ENCODE peak calls at places on chromosome 10, in six cellular contexts. F is LNCaP clone FGC, B is HCT116, Q is BE2C, W is PC-9, H is brain microvascular endothelial cell. D is an unnamed sample.

GRCh38 chr10:91634246-91634645 is 1.4 kb upstream of the PPP1R3C start:
- DNase-seq in F (no peak), B (no peak), Q (no peak), W (no peak), H (no peak), D (no peak)

GRCh38 chr10:99854860-99855259 is 72.4 kb downstream of the ABCC2 start:
- DNase-seq in F (peak; percentile 31), B (peak; percentile 51), Q (peak; percentile 25), W (no peak), H (peak; percentile 81), D (no peak)

GRCh38 chr10:80684217-80684616 is 146.5 kb downstream of the SH2D4B start:
- DNase-seq in F (peak; percentile 40), B (peak; percentile 70), Q (no peak), W (no peak), H (peak; percentile 2), D (peak; percentile 7)

GRCh38 chr10:69916133-69916532 is 114.4 kb downstream of the COL13A1 start:
- DNase-seq in F (no peak), B (no peak), Q (no peak), W (no peak), H (no peak), D (no peak)

GRCh38 chr10:86597306-86597705 is 57.0 kb upstream of the OPN4 start:
- DNase-seq in F (no peak), B (no peak), Q (no peak), W (no peak), H (no peak), D (no peak)

GRCh38 chr10:117137911-117138642 is at the start of gene VAX1:
- DNase-seq in F (no peak), B (no peak), Q (no peak), W (no peak), H (no peak), D (no peak)

GRCh38 chr10:23198940-23199767 is 7.0 kb downstream of the PTF1A start:
- DNase-seq in F (no peak), B (no peak), Q (no peak), W (no peak), H (no peak), D (no peak)

GRCh38 chr10:92267343-92267742 is 23.5 kb downstream of the CPEB3 start:
- DNase-seq in F (no peak), B (no peak), Q (no peak), W (no peak), H (no peak), D (no peak)

GRCh38 chr10:52955337-52955736 is 182.8 kb upstream of the MBL2 start:
- DNase-seq in F (no peak), B (no peak), Q (no peak), W (no peak), H (no peak), D (no peak)

DNA sequence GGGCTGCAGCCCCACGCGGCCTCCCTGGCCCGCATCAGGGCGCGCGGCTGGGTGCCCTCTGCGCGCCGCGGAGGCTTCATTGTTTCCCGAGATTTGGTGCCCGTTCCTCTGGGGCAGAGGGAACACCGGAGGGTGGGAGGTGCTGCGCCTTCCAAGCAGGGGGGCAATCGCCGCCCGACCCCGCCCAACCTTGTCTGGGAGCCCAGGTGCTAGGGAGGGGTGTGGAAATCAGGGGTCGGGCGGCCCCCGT is 1.0 kb upstream of the NRP1 start:
- DNase-seq in F (no peak), B (no peak), Q (no peak), W (no peak), H (no peak), D (no peak)
- H3K4me3 ChIP-seq in F (peak overlapping the region; percentile 82), B (peak overlapping the region; percentile 67), Q (peak overlapping the region; percentile 90), W (peak overlapping the region; percentile 92), H (peak overlapping the region; percentile 89), D (peak overlapping the region; percentile 97)

GRCh38 chr10:95183451-95184230 is 10.4 kb upstream of the ACSM6 start:
- DNase-seq in F (peak; percentile 35), B (peak; percentile 73), Q (peak; percentile 89), W (no peak), H (peak; percentile 67), D (peak; percentile 5)
- H3K4me3 ChIP-seq in F (peak overlapping the region; percentile 53), B (peak overlapping the region; percentile 67), Q (peak overlapping the region; percentile 58), W (peak overlapping the region; percentile 62), H (peak overlapping the region; percentile 67), D (peak overlapping the region; percentile 62)

GRCh38 chr10:51699145-51699474 is 285 bp downstream of the CSTF2T start:
- DNase-seq in F (no peak), B (no peak), Q (peak; percentile 12), W (peak; percentile 42), H (no peak), D (no peak)

GRCh38 chr10:51698473-51699063 is 827 bp downstream of the CSTF2T start:
- DNase-seq in F (no peak), B (no peak), Q (no peak), W (no peak), H (no peak), D (no peak)

GRCh38 chr10:51700228-51700835 is 937 bp upstream of the CSTF2T start:
- DNase-seq in F (peak; percentile 78), B (no peak), Q (no peak), W (no peak), H (peak; percentile 68), D (no peak)

GRCh38 chr10:51696251-51696650 is 3.1 kb downstream of the CSTF2T start:
- DNase-seq in F (no peak), B (no peak), Q (no peak), W (no peak), H (no peak), D (no peak)

GRCh38 chr10:51699475-51700227 is at the start of gene CSTF2T:
- DNase-seq in F (peak; percentile 84), B (peak; percentile 94), Q (peak; percentile 85), W (peak; percentile 80), H (peak; percentile 87), D (peak; percentile 21)
- H3K4me3 ChIP-seq in F (peak within 1 kb of the TSS; percentile 81), B (peak within 1 kb of the TSS; percentile 71), Q (peak within 1 kb of the TSS; percentile 91), W (peak within 1 kb of the TSS; percentile 81), H (peak within 1 kb of the TSS; percentile 67), D (peak within 1 kb of the TSS; percentile 86)

GRCh38 chr10:73553316-73553715 is 37.8 kb downstream of the USP54 start:
- DNase-seq in F (peak; percentile 79), B (no peak), Q (no peak), W (no peak), H (no peak), D (no peak)

GRCh38 chr10:73553726-73554125 is 37.4 kb downstream of the USP54 start:
- DNase-seq in F (no peak), B (no peak), Q (no peak), W (no peak), H (no peak), D (no peak)

GRCh38 chr10:73552819-73553218 is 38.3 kb downstream of the USP54 start:
- DNase-seq in F (no peak), B (no peak), Q (no peak), W (no peak), H (no peak), D (no peak)

GRCh38 chr10:73556855-73557254 is 34.3 kb downstream of the USP54 start:
- DNase-seq in F (no peak), B (no peak), Q (no peak), W (no peak), H (no peak), D (no peak)

DNA sequence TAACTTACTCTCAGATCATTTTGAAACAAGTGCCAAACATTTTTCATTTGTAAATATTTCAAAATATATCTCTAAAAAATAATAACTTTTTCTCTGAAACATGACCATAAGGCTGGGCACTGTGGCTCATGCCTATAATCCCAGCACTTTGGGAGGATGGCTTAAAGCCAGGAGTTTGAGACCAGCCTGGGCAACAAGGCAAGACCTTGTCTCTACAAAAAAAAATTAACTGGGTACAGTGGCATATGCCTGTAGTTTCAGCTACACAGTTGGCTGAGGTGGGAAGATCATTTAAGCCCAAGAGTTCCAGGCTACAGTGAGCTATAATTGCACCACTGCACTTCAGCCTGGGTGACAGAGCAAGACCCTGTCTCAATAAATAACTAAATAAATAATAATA is 36.4 kb downstream of the USP54 start:
- DNase-seq in F (no peak), B (no peak), Q (no peak), W (no peak), H (no peak), D (no peak)
- H3K4me3 ChIP-seq in F (no peak overlapping the region), B (no peak overlapping the region), Q (no peak overlapping the region), W (no peak overlapping the region), H (no peak overlapping the region), D (no peak overlapping the region)

GRCh38 chr10:75111906-75112703 is 649 bp downstream of the SAMD8 start:
- DNase-seq in F (no peak), B (peak; percentile 1), Q (peak; percentile 42), W (no peak), H (peak; percentile 34), D (no peak)

GRCh38 chr10:75117996-75118395 is 6.5 kb downstream of the SAMD8 start:
- DNase-seq in F (no peak), B (no peak), Q (no peak), W (no peak), H (no peak), D (no peak)

GRCh38 chr10:75110006-75110632 is 1.3 kb upstream of the SAMD8 start:
- DNase-seq in F (no peak), B (no peak), Q (no peak), W (no peak), H (no peak), D (no peak)

GRCh38 chr10:75111367-75111905 is at the start of gene SAMD8:
- DNase-seq in F (no peak), B (peak; percentile 86), Q (peak; percentile 96), W (peak; percentile 94), H (peak; percentile 95), D (peak; percentile 68)

DNA sequence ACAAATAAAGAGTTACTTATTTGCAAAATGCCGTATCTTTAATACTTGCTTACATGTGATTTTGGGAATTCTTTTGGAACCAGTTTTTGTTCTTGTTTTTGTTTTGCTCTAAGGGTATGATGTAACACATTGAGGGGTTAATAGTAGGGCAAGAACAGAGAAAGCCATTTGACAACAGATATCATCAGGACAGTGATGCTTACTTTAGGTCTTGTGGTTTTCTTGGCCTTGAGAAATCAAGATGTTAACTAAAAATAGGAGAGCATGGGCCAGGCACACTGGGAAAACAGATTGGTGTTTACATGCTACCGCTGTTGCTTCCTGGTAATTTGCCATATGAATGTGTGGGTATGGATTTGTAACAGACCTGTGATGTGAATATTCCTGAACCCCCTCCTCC is 3.7 kb downstream of the SAMD8 start:
- DNase-seq in F (no peak), B (no peak), Q (no peak), W (no peak), H (peak; percentile 38), D (no peak)
- H3K4me3 ChIP-seq in F (no peak overlapping the region), B (no peak overlapping the region), Q (no peak overlapping the region), W (no peak overlapping the region), H (no peak overlapping the region), D (no peak overlapping the region)

DNA sequence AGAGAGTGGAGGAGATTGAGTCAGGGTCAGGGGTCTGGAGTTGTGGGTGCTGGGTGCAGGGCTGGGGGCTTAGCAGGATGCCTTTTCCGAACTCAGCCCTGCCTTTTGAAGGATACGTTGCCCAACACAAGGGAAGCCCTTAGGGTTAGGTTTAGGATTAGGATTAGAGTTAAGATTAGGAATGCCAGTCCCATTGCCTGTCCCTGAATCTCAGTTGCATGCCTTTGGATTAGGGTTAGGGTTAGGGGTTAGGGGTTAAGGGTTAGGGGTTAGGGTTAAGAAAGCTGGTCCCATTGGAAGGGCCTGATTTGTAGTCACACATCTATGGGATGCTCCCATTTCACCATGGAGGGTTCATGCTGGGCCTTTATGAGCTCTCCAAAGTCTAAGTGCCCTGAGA is 20.8 kb upstream of the ZNF488 start:
- DNase-seq in F (no peak), B (no peak), Q (no peak), W (no peak), H (no peak), D (no peak)
- H3K4me3 ChIP-seq in F (no peak overlapping the region), B (no peak overlapping the region), Q (no peak overlapping the region), W (no peak overlapping the region), H (no peak overlapping the region), D (no peak overlapping the region)

D was measured in keratinocyte.